ENCODE peak calls at places on chromosomes 4 and X, in five cellular contexts. A, U, Y, D and J are unnamed samples.

GRCh38 chr4:6972911-6973310 is 63.3 kb downstream of the TBC1D14 start:
- DNase-seq in A (no peak), U (no peak), D (no peak), Y (no peak), J (no peak)

GRCh38 chrX:17627026-17627425 is 110.3 kb upstream of the SCML1 start:
- DNase-seq in A (no peak), D (no peak), Y (no peak), U (no peak), J (no peak)

GRCh38 chrX:3713225-3713936 is at the start of gene PRKX:
- DNase-seq in U (peak; percentile 64), A (peak; percentile 38), D (peak; percentile 70), Y (no peak), J (peak; percentile 75)

GRCh38 chr4:113760094-113760851 is 1.3 kb downstream of the CAMK2D start:
- DNase-seq in D (peak; percentile 16), U (peak; percentile 36), A (peak; percentile 73), Y (no peak), J (no peak)

GRCh38 chr4:7236847-7237246 is 44.5 kb downstream of the SORCS2 start:
- DNase-seq in D (no peak), U (no peak), A (no peak), Y (no peak), J (no peak)

GRCh38 chr4:37735578-37735977 is 49.4 kb upstream of the RELL1 start:
- DNase-seq in D (no peak), Y (no peak), A (no peak), U (no peak), J (no peak)

GRCh38 chrX:34338046-34338445 is 205.9 kb upstream of the FAM47A start:
- DNase-seq in D (no peak), Y (no peak), A (no peak), U (no peak), J (no peak)

GRCh38 chr4:150874386-150875226 is 140.5 kb downstream of the LRBA start:
- DNase-seq in Y (no peak), A (no peak), D (no peak), U (no peak), J (no peak)

GRCh38 chrX:20521245-20521644 is 254.5 kb upstream of the RPS6KA3 start:
- DNase-seq in D (no peak), U (no peak), Y (no peak), A (no peak), J (no peak)

GRCh38 chrX:100512471-100512870 is 72.3 kb upstream of the TNMD start:
- DNase-seq in D (peak; percentile 6), Y (no peak), U (no peak), A (peak; percentile 55), J (no peak)

GRCh38 chr4:164312671-164313070 is 441.3 kb upstream of the SMIM31 start:
- DNase-seq in U (no peak), A (no peak), Y (no peak), D (no peak), J (no peak)

GRCh38 chr4:15938182-15938581 is 358 bp downstream of the FGFBP1 start:
- DNase-seq in Y (no peak), A (peak; percentile 64), D (peak; percentile 55), U (no peak), J (no peak)

GRCh38 chr4:187302456-187302855 is 578.8 kb upstream of the FAT1 start:
- DNase-seq in D (no peak), Y (no peak), U (no peak), A (no peak), J (no peak)

GRCh38 chr4:19905006-19905405 is 346.7 kb upstream of the SLIT2 start:
- DNase-seq in D (no peak), U (no peak), Y (no peak), A (no peak), J (no peak)

GRCh38 chr4:7151668-7152227 is 40.6 kb upstream of the SORCS2 start:
- DNase-seq in A (no peak), D (no peak), U (no peak), Y (no peak), J (no peak)

GRCh38 chr4:181684310-181684709 is 558.9 kb upstream of the TENM3 start:
- DNase-seq in Y (no peak), D (no peak), A (no peak), U (no peak), J (no peak)

GRCh38 chr4:80173387-80173786 is 23.9 kb upstream of the PRDM8 start:
- DNase-seq in Y (no peak), D (no peak), U (no peak), A (no peak), J (peak; percentile 69)

GRCh38 chr4:64911846-64912245 is 502.6 kb upstream of the TECRL start:
- DNase-seq in U (no peak), D (no peak), Y (peak; percentile 13), A (peak; percentile 24), J (no peak)

GRCh38 chr4:1249731-1250526 is 999 bp upstream of the CTBP1 start:
- DNase-seq in Y (no peak), D (peak; percentile 50), A (peak; percentile 36), U (peak; percentile 51), J (peak; percentile 52)

GRCh38 chrX:64394874-64395567 is at the start of gene MTMR8:
- DNase-seq in D (peak; percentile 77), A (peak; percentile 73), Y (peak; percentile 60), U (peak; percentile 73), J (peak; percentile 85)

GRCh38 chr4:6688879-6689505 is 4.7 kb upstream of the S100P start:
- DNase-seq in D (peak; percentile 84), Y (no peak), U (peak; percentile 60), A (peak; percentile 93), J (peak; percentile 76)

GRCh38 chrX:130330706-130331105 is 9.0 kb upstream of the SLC25A14 start:
- DNase-seq in Y (peak; percentile 23), D (peak; percentile 65), U (peak; percentile 24), A (peak; percentile 81), J (peak; percentile 55)

GRCh38 chr4:15657366-15657765 is 2.2 kb upstream of the FBXL5 start:
- DNase-seq in Y (no peak), A (no peak), U (no peak), D (no peak), J (no peak)

GRCh38 chrX:76428243-76429130 is 977 bp downstream of the MAGEE1 start:
- DNase-seq in Y (no peak), A (no peak), D (no peak), U (peak; percentile 24), J (peak; percentile 37)

GRCh38 chrX:69539437-69539836 is 35.3 kb downstream of the NALF2 start:
- DNase-seq in Y (no peak), U (no peak), A (no peak), D (no peak), J (no peak)

GRCh38 chr4:7366180-7366957 is 68.4 kb downstream of the PSAPL1 start:
- DNase-seq in D (no peak), U (no peak), A (no peak), Y (no peak), J (no peak)

GRCh38 chr4:83356899-83357661 is 22.4 kb upstream of the HPSE start:
- DNase-seq in Y (no peak), A (no peak), U (no peak), D (peak; percentile 32), J (no peak)

GRCh38 chrX:68945603-68946228 is 116.9 kb downstream of the EFNB1 start:
- DNase-seq in U (no peak), Y (no peak), A (no peak), D (peak; percentile 12), J (peak; percentile 5)

GRCh38 chr4:112817933-112818921 is 181.3 kb downstream of the LARP7 start:
- DNase-seq in Y (peak; percentile 78), A (peak; percentile 8), U (peak; percentile 0), D (peak; percentile 74), J (no peak)

GRCh38 chr4:153114771-153115321 is 89.4 kb upstream of the TRIM2 start:
- DNase-seq in A (peak; percentile 49), U (peak; percentile 30), Y (no peak), D (no peak), J (no peak)

GRCh38 chrX:140572724-140573123 is 67.9 kb upstream of the SOX3 start:
- DNase-seq in Y (peak; percentile 23), D (peak; percentile 24), U (no peak), A (peak; percentile 60), J (peak; percentile 5)

GRCh38 chr4:181728567-181728966 is 514.6 kb upstream of the TENM3 start:
- DNase-seq in Y (no peak), D (peak; percentile 16), A (no peak), U (no peak), J (no peak)

GRCh38 chrX:110408949-110409588 is 50.4 kb downstream of the RTL9 start:
- DNase-seq in A (no peak), D (no peak), U (no peak), Y (no peak), J (no peak)

GRCh38 chr4:105059337-105059736 is 87.3 kb upstream of the TET2 start:
- DNase-seq in Y (no peak), A (no peak), U (no peak), D (no peak), J (no peak)

GRCh38 chr4:77154761-77155499 is 2.1 kb upstream of the CCNG2 start:
- DNase-seq in U (no peak), A (no peak), D (no peak), Y (no peak), J (no peak)